ENCODE peak calls at places on chromosomes 7 and 10, in nine cellular contexts. One of them, this sample, is unnamed.

GRCh38 chr10:123911866-123912265 is 20.3 kb upstream of the CPXM2 start:
- DNase-seq in fibroblast of lung: no peak
- DNase-seq in AG10803: no peak
- DNase-seq in kidney: no peak
- DNase-seq in NB4: no peak
- DNase-seq in fibroblast of mammary gland: no peak
- DNase-seq in neural progenitor cell: no peak
- DNase-seq in PC-3: no peak
- DNase-seq in nephron progenitor cell: no peak
- DNase-seq in this sample: no peak

GRCh38 chr7:44985033-44985695 is 6.3 kb upstream of the MYO1G start:
- DNase-seq in fibroblast of lung: no peak
- DNase-seq in AG10803: no peak
- DNase-seq in kidney: peak
- DNase-seq in NB4: peak
- DNase-seq in fibroblast of mammary gland: no peak
- DNase-seq in neural progenitor cell: peak
- DNase-seq in PC-3: no peak
- DNase-seq in nephron progenitor cell: no peak
- DNase-seq in this sample: no peak

GRCh38 chr7:127799535-127800305 is 147.7 kb downstream of the SND1 start:
- DNase-seq in fibroblast of lung: no peak
- DNase-seq in AG10803: no peak
- DNase-seq in kidney: no peak
- DNase-seq in NB4: no peak
- DNase-seq in fibroblast of mammary gland: no peak
- DNase-seq in neural progenitor cell: no peak
- DNase-seq in PC-3: no peak
- DNase-seq in nephron progenitor cell: no peak
- DNase-seq in this sample: no peak

GRCh38 chr10:70331486-70332268 is 47.9 kb upstream of the NPFFR1 start:
- DNase-seq in fibroblast of lung: peak
- DNase-seq in AG10803: peak
- DNase-seq in kidney: peak
- DNase-seq in NB4: peak
- DNase-seq in fibroblast of mammary gland: peak
- DNase-seq in neural progenitor cell: no peak
- DNase-seq in PC-3: peak
- DNase-seq in nephron progenitor cell: no peak
- DNase-seq in this sample: peak

GRCh38 chr7:138886501-138886917 is 88.5 kb upstream of the ATP6V0A4 start:
- DNase-seq in fibroblast of lung: peak
- DNase-seq in AG10803: peak
- DNase-seq in kidney: no peak
- DNase-seq in NB4: peak
- DNase-seq in fibroblast of mammary gland: peak
- DNase-seq in neural progenitor cell: peak
- DNase-seq in PC-3: peak
- DNase-seq in nephron progenitor cell: no peak
- DNase-seq in this sample: no peak

GRCh38 chr10:35306852-35307251 is 29.5 kb upstream of the CCNY start:
- DNase-seq in fibroblast of lung: peak
- DNase-seq in AG10803: peak
- DNase-seq in kidney: peak
- DNase-seq in NB4: no peak
- DNase-seq in fibroblast of mammary gland: peak
- DNase-seq in neural progenitor cell: no peak
- DNase-seq in PC-3: peak
- DNase-seq in nephron progenitor cell: no peak
- DNase-seq in this sample: no peak

GRCh38 chr10:17736223-17736622 is 15.8 kb upstream of the TMEM236 start:
- DNase-seq in fibroblast of lung: no peak
- DNase-seq in AG10803: no peak
- DNase-seq in kidney: no peak
- DNase-seq in NB4: no peak
- DNase-seq in fibroblast of mammary gland: no peak
- DNase-seq in neural progenitor cell: no peak
- DNase-seq in PC-3: peak
- DNase-seq in nephron progenitor cell: no peak
- DNase-seq in this sample: no peak

GRCh38 chr7:155312653-155313052 is 15.0 kb downstream of the INSIG1 start:
- DNase-seq in fibroblast of lung: no peak
- DNase-seq in AG10803: no peak
- DNase-seq in kidney: no peak
- DNase-seq in NB4: no peak
- DNase-seq in fibroblast of mammary gland: no peak
- DNase-seq in neural progenitor cell: no peak
- DNase-seq in PC-3: no peak
- DNase-seq in nephron progenitor cell: no peak
- DNase-seq in this sample: no peak

GRCh38 chr7:93823621-93824020 is 66.9 kb downstream of the TFPI2 start:
- DNase-seq in fibroblast of lung: no peak
- DNase-seq in AG10803: peak
- DNase-seq in kidney: no peak
- DNase-seq in NB4: no peak
- DNase-seq in fibroblast of mammary gland: no peak
- DNase-seq in neural progenitor cell: no peak
- DNase-seq in PC-3: no peak
- DNase-seq in nephron progenitor cell: no peak
- DNase-seq in this sample: no peak

GRCh38 chr7:72751978-72752377 is 76.0 kb downstream of the TYW1B start:
- DNase-seq in fibroblast of lung: no peak
- DNase-seq in AG10803: no peak
- DNase-seq in kidney: no peak
- DNase-seq in NB4: peak
- DNase-seq in fibroblast of mammary gland: no peak
- DNase-seq in neural progenitor cell: peak
- DNase-seq in PC-3: no peak
- DNase-seq in nephron progenitor cell: peak
- DNase-seq in this sample: no peak
- TF ChIP-seq CTCF in fibroblast of lung: peak
- TF ChIP-seq CTCF in AG10803: peak
- TF ChIP-seq CTCF in kidney: no peak
- TF ChIP-seq CTCF in NB4: peak
- TF ChIP-seq CTCF in fibroblast of mammary gland: no peak
- TF ChIP-seq CTCF in neural progenitor cell: peak
- TF ChIP-seq CTCF in PC-3: peak
- TF ChIP-seq CTCF in nephron progenitor cell: peak
- TF ChIP-seq CTCF in this sample: peak

GRCh38 chr10:9301554-9301953 is 1247.1 kb downstream of the GATA3 start:
- DNase-seq in fibroblast of lung: no peak
- DNase-seq in AG10803: no peak
- DNase-seq in kidney: no peak
- DNase-seq in NB4: no peak
- DNase-seq in fibroblast of mammary gland: no peak
- DNase-seq in neural progenitor cell: no peak
- DNase-seq in PC-3: no peak
- DNase-seq in nephron progenitor cell: no peak
- DNase-seq in this sample: no peak

GRCh38 chr10:9299966-9300365 is 1245.5 kb downstream of the GATA3 start:
- DNase-seq in fibroblast of lung: no peak
- DNase-seq in AG10803: no peak
- DNase-seq in kidney: no peak
- DNase-seq in NB4: no peak
- DNase-seq in fibroblast of mammary gland: no peak
- DNase-seq in neural progenitor cell: no peak
- DNase-seq in PC-3: no peak
- DNase-seq in nephron progenitor cell: no peak
- DNase-seq in this sample: no peak

GRCh38 chr10:9302142-9302746 is 1247.8 kb downstream of the GATA3 start:
- DNase-seq in fibroblast of lung: peak
- DNase-seq in AG10803: peak
- DNase-seq in kidney: no peak
- DNase-seq in NB4: peak
- DNase-seq in fibroblast of mammary gland: peak
- DNase-seq in neural progenitor cell: peak
- DNase-seq in PC-3: peak
- DNase-seq in nephron progenitor cell: no peak
- DNase-seq in this sample: no peak

GRCh38 chr10:9301148-9301547 is 1246.7 kb downstream of the GATA3 start:
- DNase-seq in fibroblast of lung: no peak
- DNase-seq in AG10803: no peak
- DNase-seq in kidney: no peak
- DNase-seq in NB4: no peak
- DNase-seq in fibroblast of mammary gland: peak
- DNase-seq in neural progenitor cell: no peak
- DNase-seq in PC-3: peak
- DNase-seq in nephron progenitor cell: no peak
- DNase-seq in this sample: no peak

DNA sequence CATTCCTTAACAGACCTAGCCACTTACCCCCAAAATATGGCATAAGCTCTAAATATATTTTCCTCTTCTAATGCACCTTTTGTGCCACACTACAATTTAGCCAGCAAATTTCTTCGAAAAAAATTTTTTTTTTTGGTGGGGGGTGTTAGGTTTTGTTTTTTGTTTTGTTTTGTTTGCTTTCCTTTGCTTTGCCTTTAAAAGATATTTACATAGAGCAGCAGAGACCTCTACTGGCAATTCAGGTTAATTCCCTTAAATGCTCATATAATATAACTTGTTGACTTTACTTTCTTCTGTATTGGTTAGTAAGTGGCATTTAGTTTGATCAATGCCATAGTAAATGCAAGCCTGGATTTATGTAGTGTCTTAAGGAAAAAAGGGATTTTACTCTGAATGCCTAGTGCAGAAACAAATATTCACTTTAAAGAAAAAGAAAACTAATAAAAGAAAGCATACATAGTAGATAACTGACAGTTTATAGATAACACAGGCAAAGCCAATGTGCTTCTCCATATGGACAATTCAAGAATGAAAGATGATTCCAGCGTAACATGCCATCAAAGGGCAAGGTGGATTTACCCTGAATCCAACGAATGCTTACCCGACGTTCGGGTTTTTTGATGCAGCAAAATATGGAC is 1250.6 kb downstream of the GATA3 start:
- DNase-seq in fibroblast of lung: peak
- DNase-seq in AG10803: peak
- DNase-seq in kidney: no peak
- DNase-seq in NB4: peak
- DNase-seq in fibroblast of mammary gland: peak
- DNase-seq in neural progenitor cell: peak
- DNase-seq in PC-3: peak
- DNase-seq in nephron progenitor cell: no peak
- DNase-seq in this sample: no peak
- TF ChIP-seq CTCF in fibroblast of lung: peak
- TF ChIP-seq CTCF in AG10803: peak
- TF ChIP-seq CTCF in kidney: peak
- TF ChIP-seq CTCF in NB4: peak
- TF ChIP-seq CTCF in fibroblast of mammary gland: peak
- TF ChIP-seq CTCF in neural progenitor cell: peak
- TF ChIP-seq CTCF in PC-3: peak
- TF ChIP-seq CTCF in nephron progenitor cell: peak
- TF ChIP-seq CTCF in this sample: peak

DNA sequence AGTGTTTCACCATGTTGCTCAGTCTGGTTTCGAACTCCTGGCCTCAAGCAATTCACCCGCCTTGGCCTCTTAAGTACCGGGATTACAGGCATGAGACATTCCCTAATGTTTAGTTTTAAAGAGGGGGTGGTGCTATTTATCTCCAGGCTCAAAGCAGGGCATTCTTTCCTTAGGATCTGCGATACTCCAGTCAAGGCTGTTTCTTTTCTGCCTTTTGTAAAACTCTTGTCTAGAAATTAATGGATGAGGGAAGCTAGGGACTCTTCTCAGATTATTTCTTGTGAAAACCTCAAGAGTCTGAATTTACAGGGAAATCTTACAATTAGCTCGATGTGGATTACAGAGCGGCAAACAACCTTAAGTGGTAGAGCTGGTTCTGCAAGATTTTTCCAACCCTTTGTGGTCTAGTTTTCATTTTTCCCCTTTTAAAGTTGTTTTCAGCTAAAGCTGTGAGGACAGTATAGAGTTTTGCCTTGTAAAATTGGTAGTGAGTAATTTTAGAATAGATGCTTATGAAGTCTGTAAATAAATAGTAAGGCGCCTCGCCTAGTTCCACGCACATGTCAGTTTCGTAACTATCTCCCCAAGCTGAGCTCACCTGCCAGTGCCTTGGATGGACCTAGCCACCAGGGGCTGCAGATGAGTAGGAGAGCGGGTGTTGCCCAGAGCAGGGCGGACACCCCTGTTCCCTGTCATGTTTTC is 53.1 kb downstream of the CUX1 start:
- DNase-seq in fibroblast of lung: peak
- DNase-seq in AG10803: no peak
- DNase-seq in kidney: no peak
- DNase-seq in NB4: no peak
- DNase-seq in fibroblast of mammary gland: no peak
- DNase-seq in neural progenitor cell: peak
- DNase-seq in PC-3: peak
- DNase-seq in nephron progenitor cell: no peak
- DNase-seq in this sample: no peak
- TF ChIP-seq CTCF in fibroblast of lung: no peak
- TF ChIP-seq CTCF in AG10803: no peak
- TF ChIP-seq CTCF in kidney: no peak
- TF ChIP-seq CTCF in NB4: no peak
- TF ChIP-seq CTCF in fibroblast of mammary gland: no peak
- TF ChIP-seq CTCF in neural progenitor cell: peak
- TF ChIP-seq CTCF in PC-3: peak
- TF ChIP-seq CTCF in nephron progenitor cell: no peak
- TF ChIP-seq CTCF in this sample: peak

DNA sequence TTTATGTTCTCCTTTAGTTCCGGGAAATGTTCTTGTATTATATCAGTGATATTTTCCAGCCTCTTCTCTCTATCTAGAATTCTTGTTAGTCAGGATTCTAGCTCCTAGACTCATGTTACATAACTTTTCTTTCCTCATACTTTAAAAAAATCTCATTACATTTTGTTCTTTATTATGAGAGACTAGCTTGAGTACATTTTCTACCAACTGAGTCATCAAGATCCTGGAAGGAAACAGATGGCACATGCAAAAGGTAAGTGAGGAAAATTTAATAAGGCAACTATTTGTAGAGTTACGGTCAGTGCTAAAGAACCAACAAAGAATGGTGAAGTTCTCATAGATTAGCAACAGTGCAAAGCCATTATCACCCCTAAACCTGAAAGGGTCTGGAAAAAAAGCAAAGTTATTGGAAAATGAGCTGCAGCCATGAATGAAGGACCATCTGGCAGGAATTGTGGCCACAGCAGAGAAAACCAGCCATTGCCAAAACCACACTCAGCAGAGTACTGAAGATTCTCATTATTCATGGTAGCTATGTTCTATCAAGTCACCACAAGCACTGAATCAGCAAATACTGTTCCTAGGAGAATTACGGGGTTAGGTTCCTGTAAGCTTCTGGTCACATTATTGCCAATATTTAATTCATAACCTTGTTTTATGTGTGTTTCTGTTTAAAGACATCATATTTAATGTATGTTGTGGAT is 98.3 kb upstream of the C7orf33 start:
- DNase-seq in fibroblast of lung: no peak
- DNase-seq in AG10803: no peak
- DNase-seq in kidney: no peak
- DNase-seq in NB4: no peak
- DNase-seq in fibroblast of mammary gland: peak
- DNase-seq in neural progenitor cell: no peak
- DNase-seq in PC-3: no peak
- DNase-seq in nephron progenitor cell: no peak
- DNase-seq in this sample: no peak
- TF ChIP-seq CTCF in fibroblast of lung: no peak
- TF ChIP-seq CTCF in AG10803: no peak
- TF ChIP-seq CTCF in kidney: no peak
- TF ChIP-seq CTCF in NB4: no peak
- TF ChIP-seq CTCF in fibroblast of mammary gland: no peak
- TF ChIP-seq CTCF in neural progenitor cell: no peak
- TF ChIP-seq CTCF in PC-3: no peak
- TF ChIP-seq CTCF in nephron progenitor cell: no peak
- TF ChIP-seq CTCF in this sample: no peak